ENCODE peak calls at places on chromosome 5, in ten cellular contexts. J, W, E, D, V, R, O, M, C and G are unnamed samples. For H3K27me3, the result is how much of the 10 kb centered on the place peaks cover.

GRCh38 chr5:463952-464351 is 21.0 kb downstream of the EXOC3 start:
- DNase-seq in W (no peak), E (no peak), V (no peak), R (no peak), O (no peak), M (no peak), C (no peak), J (no peak), D (no peak), G (no peak)

GRCh38 chr5:170273968-170274710 is 23.4 kb downstream of the LCP2 start:
- DNase-seq in M (no peak), C (no peak), E (no peak), J (no peak), W (peak), D (peak), R (no peak), V (peak), O (peak), G (no peak)

GRCh38 chr5:53053364-53053763 is 56.2 kb downstream of the MOCS2 start:
- DNase-seq in J (no peak), O (no peak), C (no peak), R (no peak), W (no peak), E (no peak), M (no peak), D (no peak), V (no peak), G (no peak)

GRCh38 chr5:33808699-33809098 is 83.1 kb downstream of the ADAMTS12 start:
- DNase-seq in R (no peak), C (no peak), D (no peak), O (no peak), M (no peak), W (no peak), J (no peak), V (peak), E (no peak), G (no peak)

GRCh38 chr5:7415948-7416535 is 20.1 kb downstream of the ADCY2 start:
- DNase-seq in D (no peak), C (no peak), O (no peak), J (no peak), E (no peak), R (no peak), M (no peak), W (no peak), V (no peak), G (no peak)

GRCh38 chr5:4116834-4117233 is 521.2 kb downstream of the IRX1 start:
- DNase-seq in C (no peak), D (no peak), O (no peak), J (no peak), W (no peak), V (peak), M (no peak), E (no peak), R (no peak), G (no peak)

GRCh38 chr5:158796812-158797497 is 302.8 kb downstream of the EBF1 start:
- DNase-seq in C (no peak), W (no peak), M (no peak), R (no peak), D (no peak), E (no peak), J (no peak), V (no peak), O (no peak), G (no peak)

GRCh38 chr5:142095035-142095434 is 13.5 kb upstream of the NDFIP1 start:
- DNase-seq in J (no peak), R (no peak), M (no peak), C (no peak), O (no peak), D (no peak), V (no peak), W (no peak), E (no peak), G (no peak)

GRCh38 chr5:38809388-38810359 is 36.1 kb upstream of the OSMR start:
- DNase-seq in M (peak), E (peak), O (peak), D (peak), C (peak), J (peak), V (peak), W (peak), R (peak), G (peak)

GRCh38 chr5:107461770-107462169 is 209.0 kb downstream of the EFNA5 start:
- DNase-seq in C (no peak), E (no peak), D (no peak), J (no peak), R (no peak), W (no peak), O (no peak), M (no peak), V (no peak), G (no peak)

GRCh38 chr5:149227168-149227826 is 44.4 kb upstream of the AFAP1L1 start:
- DNase-seq in J (no peak), O (peak), E (no peak), V (peak), R (peak), W (no peak), C (no peak), D (no peak), M (no peak), G (no peak)

GRCh38 chr5:65364907-65365306 is 116.8 kb downstream of the ADAMTS6 start:
- DNase-seq in D (no peak), O (peak), V (peak), C (no peak), W (no peak), E (no peak), J (no peak), R (peak), M (no peak), G (no peak)

GRCh38 chr5:154371687-154372086 is 74.1 kb upstream of the SAP30L start:
- DNase-seq in E (no peak), C (no peak), W (no peak), O (no peak), R (peak), V (peak), M (peak), D (no peak), J (no peak), G (no peak)

GRCh38 chr5:160506006-160507004 is 84.7 kb downstream of the PTTG1 start:
- DNase-seq in O (no peak), M (peak), V (peak), E (peak), R (peak), D (no peak), J (no peak), W (peak), C (no peak), G (no peak)

GRCh38 chr5:141172381-141173204 is at the start of gene PCDHB7:
- DNase-seq in M (peak), E (no peak), D (no peak), J (no peak), W (peak), R (no peak), O (no peak), V (peak), C (no peak), G (no peak)

GRCh38 chr5:109256486-109256885 is 153.3 kb downstream of the PJA2 start:
- DNase-seq in J (no peak), D (no peak), E (no peak), M (no peak), W (no peak), O (no peak), R (peak), V (peak), C (no peak), G (no peak)

GRCh38 chr5:132205385-132206125 is 22.1 kb downstream of the P4HA2 start:
- DNase-seq in D (no peak), M (no peak), O (no peak), R (no peak), E (no peak), C (no peak), J (no peak), W (no peak), V (peak), G (no peak)

GRCh38 chr5:148740966-148741742 is 85.3 kb upstream of the ADRB2 start:
- DNase-seq in O (peak), C (no peak), D (peak), W (peak), R (peak), V (peak), E (no peak), J (no peak), M (no peak), G (peak)

GRCh38 chr5:128572546-128573339 is 34.7 kb upstream of the FBN2 start:
- DNase-seq in E (no peak), V (peak), D (no peak), J (no peak), C (no peak), R (no peak), M (no peak), W (no peak), O (peak), G (no peak)

GRCh38 chr5:89372176-89372575 is 489.2 kb upstream of the MEF2C start:
- DNase-seq in O (peak), W (no peak), D (no peak), C (no peak), E (no peak), R (no peak), V (no peak), M (no peak), J (no peak), G (no peak)

GRCh38 chr5:133354323-133355161 is 257.8 kb downstream of the FSTL4 start:
- DNase-seq in R (no peak), O (no peak), E (no peak), V (no peak), J (no peak), M (no peak), D (no peak), W (no peak), C (no peak), G (no peak)

GRCh38 chr5:37727238-37727637 is 112.6 kb downstream of the GDNF start:
- DNase-seq in O (no peak), R (no peak), J (no peak), E (no peak), V (no peak), C (no peak), D (no peak), M (no peak), W (no peak), G (no peak)

GRCh38 chr5:33381243-33381642 is 59.5 kb upstream of the TARS1 start:
- DNase-seq in W (no peak), E (no peak), V (no peak), J (no peak), M (no peak), D (no peak), O (no peak), R (no peak), C (no peak), G (no peak)

GRCh38 chr5:173786296-173787187 is 101.6 kb upstream of the CPEB4 start:
- DNase-seq in R (no peak), J (no peak), M (no peak), V (no peak), W (peak), C (no peak), E (no peak), D (no peak), O (no peak), G (no peak)

GRCh38 chr5:82393951-82394350 is 115.8 kb upstream of the RPS23 start:
- DNase-seq in O (no peak), M (no peak), J (no peak), E (no peak), D (no peak), C (no peak), W (no peak), V (no peak), R (no peak), G (no peak)

GRCh38 chr5:75058986-75059508 is 6.7 kb upstream of the GCNT4 start:
- DNase-seq in E (no peak), C (no peak), J (no peak), M (no peak), D (no peak), R (no peak), W (no peak), V (no peak), O (peak), G (no peak)

GRCh38 chr5:132591140-132591539 is 34.4 kb downstream of the RAD50 start:
- DNase-seq in D (no peak), R (no peak), V (peak), C (no peak), W (no peak), E (no peak), M (no peak), O (peak), J (no peak), G (no peak)

GRCh38 chr5:106321242-106321641 is 1349.5 kb downstream of the EFNA5 start:
- DNase-seq in R (no peak), W (no peak), C (no peak), V (peak), O (no peak), D (no peak), J (no peak), M (no peak), E (no peak), G (no peak)

GRCh38 chr5:151805414-151806225 is 33.9 kb downstream of the G3BP1 start:
- DNase-seq in C (no peak), J (peak), O (no peak), R (no peak), D (no peak), E (no peak), W (no peak), M (no peak), V (peak), G (no peak)

GRCh38 chr5:17831279-17831678 is 197.0 kb downstream of the TAF11L14 start:
- DNase-seq in E (no peak), O (no peak), V (no peak), D (no peak), M (no peak), J (no peak), C (no peak), R (no peak), W (peak), G (no peak)

GRCh38 chr5:170628028-170628427 is 124.2 kb downstream of the KCNIP1 start:
- DNase-seq in M (no peak), O (no peak), C (no peak), D (no peak), W (no peak), V (no peak), E (no peak), J (no peak), R (no peak), G (no peak)

GRCh38 chr5:37637165-37637845 is 202.5 kb downstream of the GDNF start:
- DNase-seq in C (no peak), J (no peak), D (no peak), W (no peak), R (no peak), E (no peak), V (no peak), M (no peak), O (peak), G (no peak)

GRCh38 chr5:126365446-126366198 is 57.6 kb upstream of the GRAMD2B start:
- DNase-seq in M (no peak), R (no peak), C (no peak), E (no peak), V (peak), J (no peak), D (peak), O (peak), W (no peak), G (no peak)

DNA sequence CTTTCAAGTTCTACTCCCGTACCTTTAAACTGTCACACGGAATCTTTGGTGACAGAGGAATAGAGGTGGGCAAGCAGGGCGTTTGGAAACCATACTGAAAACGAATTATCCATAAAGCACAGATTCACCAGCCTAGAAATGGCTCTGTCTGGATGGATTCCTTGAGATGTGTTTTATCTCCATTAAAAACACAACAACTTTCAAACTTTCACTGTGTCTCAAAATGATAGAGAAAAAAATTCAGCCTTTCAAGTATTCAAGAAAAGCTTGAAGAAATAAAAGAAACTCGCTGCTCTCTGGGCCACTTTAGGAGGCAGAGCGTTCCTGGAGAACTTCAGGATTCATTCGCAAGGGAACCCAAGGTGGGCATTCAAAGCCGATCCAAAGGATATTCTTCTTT is 589 bp upstream of the THBS4 start:
- DNase-seq in O (no peak), C (no peak), J (no peak), R (no peak), D (no peak), M (no peak), V (no peak), W (no peak), E (no peak), G (no peak)
- H3K4me3 ChIP-seq in O (no peak), C (no peak), J (no peak), R (no peak), D (peak), M (peak), V (peak), W (peak), E (peak), G (no peak)

GRCh38 chr5:67335391-67335790 is 138.8 kb upstream of the CD180 start:
- DNase-seq in D (no peak), V (no peak), W (no peak), M (no peak), O (no peak), C (no peak), E (no peak), J (no peak), R (no peak), G (no peak)

GRCh38 chr5:67334383-67334782 is 137.8 kb upstream of the CD180 start:
- DNase-seq in O (no peak), D (no peak), W (no peak), M (no peak), R (no peak), E (no peak), C (no peak), J (no peak), V (no peak), G (no peak)

DNA sequence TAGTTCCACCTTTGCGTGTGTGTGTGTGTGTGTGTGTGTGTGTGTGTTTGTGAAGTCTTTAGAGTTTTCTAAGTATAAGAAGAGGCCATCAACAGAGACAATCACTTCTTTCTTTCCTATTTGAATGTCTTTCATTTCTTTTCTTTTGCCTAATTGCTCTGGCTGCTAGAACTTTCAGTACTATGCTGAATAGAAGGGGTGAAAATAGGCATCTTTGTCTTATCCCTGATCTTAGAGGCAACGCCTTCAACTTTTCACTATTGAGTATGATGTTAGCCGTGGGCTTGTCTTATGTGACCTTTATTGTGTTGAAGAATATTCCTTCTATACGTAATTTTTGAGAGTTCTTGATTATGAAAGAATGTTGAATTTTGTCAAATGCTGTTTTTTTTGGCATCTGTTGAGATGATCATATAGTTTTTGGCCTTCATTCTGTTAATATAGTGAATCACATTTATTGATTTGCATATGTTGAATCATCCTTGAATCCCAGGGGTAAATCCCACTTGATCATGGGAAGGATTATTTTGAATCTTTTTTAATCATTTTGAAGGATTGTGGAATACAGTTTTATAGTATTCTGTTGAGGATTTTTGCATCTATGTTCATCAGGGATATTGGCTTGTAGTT is 134.8 kb upstream of the CD180 start:
- DNase-seq in C (no peak), E (no peak), D (no peak), O (no peak), R (no peak), M (no peak), V (no peak), W (no peak), J (no peak), G (no peak)
- TF ChIP-seq CTCF in C (no peak), E (no peak), D (no peak), O (no peak), R (no peak), M (no peak), V (no peak), W (no peak), J (no peak), G (no peak)

DNA sequence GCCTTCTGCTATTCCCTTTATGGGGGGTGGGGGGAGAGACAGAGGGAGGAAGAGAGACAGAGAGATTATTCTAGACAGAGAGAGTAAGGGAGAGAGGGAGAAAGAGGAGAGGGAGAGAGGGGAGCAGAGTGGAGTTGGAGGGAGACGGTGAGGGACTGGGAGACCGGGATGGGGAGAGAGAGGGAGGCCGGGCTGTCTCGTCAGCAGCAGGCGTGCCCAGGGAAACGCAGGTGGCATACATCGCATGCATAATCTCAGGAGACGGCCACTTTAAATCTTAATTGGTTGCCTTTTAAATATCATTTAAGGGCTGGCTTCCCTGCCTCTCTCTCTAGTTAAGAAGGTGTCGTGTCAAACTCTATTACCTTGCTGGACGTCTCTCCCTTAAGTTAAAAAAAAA is 8.4 kb downstream of the IRX4 start:
- DNase-seq in O (no peak), W (peak), E (no peak), D (no peak), M (no peak), R (no peak), C (no peak), J (no peak), V (no peak), G (no peak)
- H3K27me3 ChIP-seq in O (under half), W (half or more), E (under half), D (under half), M (under half), R (half or more), C (under half), J (half or more), V (half or more), G (half or more)

DNA sequence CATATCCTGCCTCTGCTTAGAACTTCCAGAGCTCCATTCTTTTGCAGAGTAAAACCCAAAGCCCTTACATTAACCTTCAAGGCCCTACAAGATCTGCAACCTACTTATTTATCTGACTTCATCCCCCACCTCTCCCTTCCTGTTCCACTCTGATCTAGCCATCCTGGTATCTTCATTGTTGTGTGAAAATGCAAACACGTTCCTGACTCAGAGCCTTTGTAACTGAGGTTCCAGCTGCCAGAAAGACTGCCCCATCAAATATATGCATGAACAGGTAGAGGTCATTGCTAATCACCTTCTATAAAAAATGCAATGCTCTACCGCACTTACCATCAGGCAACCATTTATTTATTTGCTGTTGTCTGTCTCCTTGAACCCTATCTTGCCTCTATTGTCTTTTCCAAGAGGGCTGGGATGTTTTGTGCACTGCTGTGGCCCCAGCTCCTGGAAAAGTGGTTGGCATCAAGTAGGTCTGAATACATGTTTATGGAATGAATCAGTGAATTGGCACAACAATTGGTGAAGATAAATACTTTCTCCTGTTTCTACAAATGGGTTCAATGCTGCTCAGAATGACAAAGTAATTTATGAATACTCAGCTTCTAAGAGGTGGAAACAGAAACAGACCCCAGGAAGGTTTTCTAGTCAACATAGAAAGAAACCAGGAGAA is 230.5 kb upstream of the CD180 start:
- DNase-seq in M (no peak), C (no peak), R (no peak), O (peak), E (no peak), V (peak), W (no peak), J (no peak), D (no peak), G (peak)
- H3K4me3 ChIP-seq in M (no peak), C (no peak), R (no peak), O (no peak), E (no peak), V (no peak), W (no peak), J (no peak), D (no peak), G (no peak)

GRCh38 chr5:102152906-102153787 is 142.9 kb downstream of the SLCO4C1 start:
- DNase-seq in R (peak), V (no peak), M (no peak), J (no peak), O (peak), W (peak), E (no peak), C (no peak), D (no peak), G (peak)
- TF ChIP-seq CTCF in R (peak), V (no peak), M (no peak), J (no peak), O (peak), W (peak), E (no peak), C (no peak), D (peak), G (peak)

GRCh38 chr5:181058786-181059296 is 18.8 kb downstream of the BTNL9 start:
- DNase-seq in E (no peak), J (no peak), R (no peak), D (no peak), M (no peak), W (peak), C (no peak), O (no peak), V (no peak), G (no peak)
- H3K27me3 ChIP-seq in E (under half), J (under half), R (under half), D (under half), M (under half), W (half or more), C (under half), O (under half), V (half or more), G (half or more)